ENCODE peak calls at places on chromosomes 13 and 19, in six cellular contexts. J is HepG2, U is K562, R is GM12891, N is GM12878, M is H1. W is an unnamed sample.

GRCh38 chr13:82878536-82878935 is 1003.7 kb downstream of the SLITRK1 start:
- DNase-seq in J (no peak), U (no peak), N (no peak), R (no peak), M (no peak), W (no peak)

GRCh38 chr13:50626031-50626643 is 217.4 kb downstream of the DLEU7 start:
- DNase-seq in J (no peak), M (no peak), N (no peak), U (no peak), R (no peak), W (no peak)

GRCh38 chr13:37869506-37869755 is 141 bp downstream of the TRPC4 start:
- DNase-seq in J (no peak), U (no peak), M (no peak), R (no peak), N (no peak), W (no peak)

GRCh38 chr13:27774169-27774568 is 18.1 kb upstream of the GSX1 start:
- DNase-seq in J (no peak), N (no peak), R (peak), M (no peak), U (no peak), W (no peak)

GRCh38 chr19:38046254-38047047 is 139.4 kb downstream of the SIPA1L3 start:
- DNase-seq in J (no peak), R (peak), N (peak), U (no peak), M (no peak), W (peak)

GRCh38 chr13:50916701-50917184 is 7.2 kb downstream of the RNASEH2B start:
- DNase-seq in J (no peak), U (no peak), N (no peak), R (no peak), M (no peak), W (no peak)

GRCh38 chr19:52034051-52034728 is 6.0 kb upstream of the ZNF614 start:
- DNase-seq in N (no peak), J (no peak), M (no peak), R (no peak), U (no peak), W (no peak)

GRCh38 chr13:21694831-21695230 is 24.0 kb downstream of the FGF9 start:
- DNase-seq in M (no peak), U (no peak), N (no peak), R (no peak), J (no peak), W (no peak)

GRCh38 chr13:111347438-111347837 is 27.0 kb downstream of the TEX29 start:
- DNase-seq in M (no peak), J (no peak), R (no peak), U (no peak), N (no peak), W (no peak)

GRCh38 chr19:47280183-47280797 is 5.6 kb downstream of the INAFM1 start:
- DNase-seq in U (peak), N (no peak), R (no peak), J (peak), M (peak), W (no peak)

GRCh38 chr13:108915634-108916497 is 286.5 kb downstream of the MYO16 start:
- DNase-seq in U (peak), M (no peak), J (peak), N (peak), R (peak), W (no peak)

GRCh38 chr13:29888306-29888705 is 37.9 kb upstream of the UBL3 start:
- DNase-seq in J (no peak), R (no peak), U (no peak), M (no peak), N (no peak), W (no peak)

GRCh38 chr13:19151581-19152263 is 29.9 kb downstream of the TUBA3C start:
- DNase-seq in U (no peak), J (no peak), M (no peak), R (no peak), N (no peak), W (no peak)

GRCh38 chr13:29523199-29523931 is 72.1 kb downstream of the SLC7A1 start:
- DNase-seq in M (no peak), U (no peak), N (no peak), J (no peak), R (no peak), W (no peak)

GRCh38 chr13:98514268-98514667 is 62.6 kb downstream of the STK24 start:
- DNase-seq in J (no peak), U (no peak), N (no peak), M (no peak), R (no peak), W (no peak)

GRCh38 chr19:48436586-48436985 is 9.2 kb upstream of the GRWD1 start:
- DNase-seq in M (no peak), N (no peak), J (no peak), U (no peak), R (no peak), W (no peak)

GRCh38 chr19:56972291-56972914 is 131.9 kb upstream of the PEG3 start:
- DNase-seq in M (no peak), R (no peak), U (no peak), N (no peak), J (no peak), W (no peak)

GRCh38 chr19:28855216-28855615 is 357.7 kb downstream of the UQCRFS1 start:
- DNase-seq in U (no peak), M (no peak), N (no peak), J (no peak), R (no peak), W (no peak)

GRCh38 chr19:9793051-9793591 is 24.6 kb upstream of the ZNF846 start:
- DNase-seq in J (no peak), U (no peak), M (no peak), N (no peak), R (no peak), W (no peak)

GRCh38 chr19:58334691-58335249 is 8.0 kb downstream of the ZSCAN22 start:
- DNase-seq in N (no peak), J (no peak), R (no peak), M (no peak), U (no peak), W (no peak)

GRCh38 chr19:45955905-45956608 is 17.6 kb downstream of the NOVA2 start:
- DNase-seq in R (no peak), J (peak), U (no peak), M (no peak), N (no peak), W (no peak)

GRCh38 chr13:105918842-105919741 is 616.4 kb downstream of the EFNB2 start:
- DNase-seq in U (no peak), M (no peak), J (peak), N (no peak), R (no peak), W (no peak)

GRCh38 chr19:45814851-45815481 is at the start of gene RSPH6A:
- DNase-seq in J (no peak), R (no peak), M (peak), N (no peak), U (no peak), W (no peak)

GRCh38 chr19:2327773-2328400 is 499 bp downstream of the LSM7 start:
- DNase-seq in M (no peak), N (peak), U (no peak), R (peak), J (peak), W (peak)

GRCh38 chr13:30725331-30726085 is 9.8 kb upstream of the ALOX5AP start:
- DNase-seq in M (no peak), N (no peak), U (no peak), J (no peak), R (no peak), W (no peak)

GRCh38 chr19:27741236-27741635 is 1471.7 kb downstream of the UQCRFS1 start:
- DNase-seq in J (no peak), N (no peak), R (no peak), M (no peak), U (no peak), W (no peak)

GRCh38 chr13:31909889-31910551 is 121.6 kb upstream of the FRY start:
- DNase-seq in N (peak), M (no peak), R (no peak), U (peak), J (peak), W (no peak)

GRCh38 chr19:38617764-38618589 is at the start of gene MAP4K1:
- DNase-seq in M (no peak), U (no peak), N (peak), J (no peak), R (peak), W (peak)

GRCh38 chr19:18339703-18340102 is 695 bp upstream of the PGPEP1 start:
- DNase-seq in N (no peak), U (peak), M (peak), J (no peak), R (no peak), W (no peak)

GRCh38 chr19:18340237-18340989 is at the start of gene PGPEP1:
- DNase-seq in J (no peak), R (peak), N (no peak), U (peak), M (peak), W (peak)

GRCh38 chr19:18342090-18342632 is 1.8 kb downstream of the PGPEP1 start:
- DNase-seq in R (no peak), N (no peak), U (no peak), J (no peak), M (no peak), W (no peak)

GRCh38 chr19:18338471-18339001 is 1.9 kb upstream of the PGPEP1 start:
- DNase-seq in M (no peak), J (no peak), N (no peak), R (no peak), U (no peak), W (no peak)

DNA sequence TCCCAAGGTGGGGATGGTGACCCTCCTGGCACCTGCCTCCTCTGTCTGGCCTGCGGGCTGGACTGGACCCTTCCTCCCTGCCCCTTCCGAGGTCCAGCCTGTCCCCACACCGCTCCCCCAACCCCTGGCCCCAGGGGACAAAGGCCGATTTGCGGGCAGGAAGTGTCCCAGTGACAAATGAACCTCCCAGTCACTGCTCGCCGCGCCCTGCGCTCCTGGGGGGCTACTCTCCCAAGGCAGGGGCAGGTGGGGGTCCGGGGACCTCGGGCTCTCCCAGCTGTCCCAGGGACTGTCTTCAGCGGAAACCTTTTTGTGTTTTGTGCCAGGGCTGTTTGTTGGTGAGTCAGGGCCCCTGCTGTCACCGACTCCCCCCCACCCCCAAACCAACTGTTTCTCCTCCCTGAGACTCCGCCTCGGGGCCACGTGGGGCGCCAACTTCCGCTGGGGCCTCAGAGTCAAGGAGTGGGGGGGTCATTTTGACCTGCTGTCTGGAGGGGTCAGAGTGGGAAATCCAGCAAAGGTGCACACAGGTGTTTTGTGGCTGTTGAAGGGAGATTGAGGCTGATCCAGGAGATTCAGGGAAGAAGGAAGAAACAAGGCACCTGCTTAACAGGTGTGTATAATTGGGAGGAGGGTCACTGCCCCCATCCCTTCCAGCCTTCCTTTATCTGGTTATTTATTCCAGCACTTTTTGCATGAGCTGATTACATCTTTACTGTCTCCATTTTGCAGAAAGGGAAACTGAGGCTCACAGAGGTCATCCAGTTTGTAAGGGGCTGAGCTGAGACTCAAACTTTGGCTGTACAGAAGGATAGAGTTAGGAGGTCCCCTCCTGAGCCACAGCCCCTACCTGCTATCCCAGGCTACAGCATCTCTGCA is 831 bp downstream of the PGPEP1 start:
- DNase-seq in U (peak), N (no peak), R (peak), M (peak), J (peak), W (peak)
- TF ChIP-seq POLR2A in U (peak), N (peak), R (peak), M (peak), J (peak), W (peak)

GRCh38 chr13:75442736-75443234 is 39.2 kb downstream of the TBC1D4 start:
- DNase-seq in J (no peak), M (no peak), N (no peak), U (no peak), R (no peak), W (no peak)

GRCh38 chr13:75440100-75440499 is 41.9 kb downstream of the TBC1D4 start:
- DNase-seq in U (no peak), R (no peak), N (no peak), M (no peak), J (peak), W (no peak)

GRCh38 chr13:75445717-75446529 is 36.0 kb downstream of the TBC1D4 start:
- DNase-seq in R (no peak), N (no peak), J (no peak), M (no peak), U (no peak), W (no peak)

GRCh38 chr13:75444016-75444415 is 38.0 kb downstream of the TBC1D4 start:
- DNase-seq in M (no peak), J (peak), N (no peak), R (no peak), U (no peak), W (no peak)

DNA sequence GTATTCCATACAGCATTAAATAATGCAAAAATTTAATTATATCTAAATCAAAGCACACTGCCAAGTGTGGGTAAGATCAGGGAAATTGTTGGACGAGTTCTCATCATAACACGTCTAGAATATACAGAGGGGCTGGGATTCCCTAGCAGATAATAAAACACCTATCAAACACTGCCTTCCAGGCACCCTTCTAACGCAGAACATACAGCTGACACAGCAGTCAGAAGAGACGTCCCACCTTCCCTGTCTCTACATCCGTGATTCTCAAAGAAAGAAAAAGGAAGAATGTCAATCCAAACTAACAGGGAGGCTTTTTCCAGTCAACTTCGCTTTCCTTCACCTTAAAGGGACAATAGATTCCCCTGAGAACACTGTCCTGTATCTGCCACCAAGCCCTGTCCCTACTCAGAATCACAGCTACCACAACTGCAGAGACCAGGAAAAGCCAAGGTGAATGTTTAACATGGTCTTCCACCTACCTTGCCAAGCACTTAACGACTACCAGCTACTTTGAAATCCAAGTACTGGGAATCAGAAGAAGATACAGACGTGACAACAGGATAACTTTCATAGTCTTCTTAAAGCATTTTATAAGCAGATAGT is 38.5 kb downstream of the TBC1D4 start:
- DNase-seq in N (no peak), R (no peak), U (no peak), J (no peak), M (no peak), W (no peak)
- TF ChIP-seq TAF1 in N (no peak), R (no peak), U (no peak), J (no peak), M (no peak), W (no peak)

DNA sequence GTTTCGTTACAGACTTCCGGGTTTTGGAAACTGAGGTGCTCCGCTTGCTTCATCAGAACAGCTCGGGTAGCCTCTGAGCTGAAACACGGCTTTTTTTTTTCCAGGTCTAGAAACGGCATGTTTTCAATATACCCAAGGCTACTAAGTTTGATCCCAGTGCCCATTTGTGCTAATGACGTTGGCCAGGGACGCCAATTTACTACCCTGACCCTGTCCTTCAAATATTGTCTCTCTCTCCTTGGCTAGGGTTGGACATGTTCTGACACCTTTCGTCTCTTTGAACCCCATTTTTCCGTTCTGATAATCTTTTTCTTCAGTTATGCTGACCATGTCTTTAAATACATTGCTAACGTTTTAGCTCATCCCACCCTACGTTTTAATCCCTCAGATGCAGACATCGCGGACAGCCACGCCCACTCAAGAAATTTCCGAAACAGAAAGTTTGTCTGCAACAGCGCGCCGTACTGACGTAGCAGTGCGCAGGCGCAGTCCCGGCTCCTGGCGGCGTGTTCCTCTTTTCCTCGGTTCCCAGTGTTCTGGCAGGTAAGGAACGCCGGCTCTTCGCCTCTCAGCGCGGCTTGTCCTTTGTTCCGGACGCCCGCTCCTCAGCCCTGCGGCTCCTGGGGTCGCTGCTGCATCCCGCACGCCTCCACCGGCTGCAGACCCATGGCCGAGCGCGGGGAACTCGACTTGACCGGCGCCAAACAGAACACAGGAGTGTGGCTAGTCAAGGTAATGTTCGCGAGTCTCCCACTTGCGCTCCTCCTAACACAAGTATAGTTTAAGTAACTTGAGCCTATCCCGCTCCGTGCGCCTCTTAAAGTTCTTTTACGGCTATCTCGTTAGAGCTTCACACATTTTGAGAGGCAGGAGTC is at the start of gene GTF2F2:
- DNase-seq in J (peak), U (peak), M (peak), R (peak), N (peak), W (peak)
- TF ChIP-seq POLR2A in J (peak), U (peak), M (peak), R (peak), N (peak), W (peak)

GRCh38 chr19:7968008-7968795 is 24.7 kb upstream of the TIMM44 start:
- DNase-seq in N (no peak), U (no peak), J (no peak), M (no peak), R (no peak), W (no peak)

GRCh38 chr19:7968796-7969559 is 25.5 kb upstream of the TIMM44 start:
- DNase-seq in U (peak), N (no peak), J (no peak), M (no peak), R (no peak), W (no peak)

GRCh38 chr19:7971553-7972520 is 28.4 kb upstream of the TIMM44 start:
- DNase-seq in R (no peak), M (no peak), J (no peak), N (no peak), U (no peak), W (no peak)

GRCh38 chr19:7970716-7971448 is 27.4 kb upstream of the TIMM44 start:
- DNase-seq in R (peak), N (no peak), U (peak), M (peak), J (peak), W (peak)

DNA sequence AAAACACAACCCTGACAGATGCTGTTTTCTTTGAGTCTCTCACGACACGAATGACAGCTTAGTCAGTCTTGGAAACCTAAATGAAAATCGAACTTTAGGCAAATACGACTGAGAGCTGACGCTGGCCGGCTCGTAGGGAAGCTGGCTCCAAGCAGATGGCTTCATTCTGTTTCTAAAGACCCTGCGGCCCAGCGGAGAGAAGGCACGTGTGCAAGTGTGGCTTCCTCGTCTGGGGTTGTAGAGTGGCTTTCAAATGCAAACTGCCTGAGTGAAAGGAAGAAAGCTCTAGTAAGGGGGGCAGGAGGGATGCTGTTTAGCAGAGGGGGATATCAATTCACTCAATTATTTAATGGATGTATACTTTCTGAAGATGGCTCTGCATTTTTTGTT is 26.1 kb upstream of the TIMM44 start:
- DNase-seq in U (no peak), M (no peak), J (no peak), R (no peak), N (no peak), W (no peak)
- TF ChIP-seq TAF1 in U (no peak), M (no peak), J (no peak), R (no peak), N (no peak), W (no peak)

GRCh38 chr19:55087542-55087935 is 11.9 kb downstream of the EPS8L1 start:
- DNase-seq in U (no peak), N (no peak), M (no peak), R (no peak), J (no peak), W (no peak)
- TF ChIP-seq POLR2A in U (peak), N (no peak), M (peak), R (no peak), J (no peak), W (no peak)

DNA sequence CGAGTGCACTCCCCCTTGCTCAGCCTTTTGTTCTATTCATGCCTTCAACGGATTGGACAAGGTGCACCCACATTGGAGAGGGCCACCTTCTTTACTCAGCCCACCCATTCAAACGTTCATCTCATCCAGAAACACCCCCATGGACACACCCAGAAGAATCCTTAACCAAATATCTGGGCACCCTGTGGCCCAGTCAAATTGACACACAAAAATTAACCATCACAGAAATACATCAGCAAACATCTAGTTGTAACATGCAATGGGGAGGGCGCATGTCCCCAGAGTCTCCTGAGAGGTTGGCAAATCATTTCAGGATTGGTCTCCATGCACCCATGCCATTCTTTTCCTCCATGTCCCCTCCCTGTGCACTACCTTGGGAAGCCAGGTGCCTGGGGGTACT is 167.1 kb downstream of the ZNF536 start:
- DNase-seq in N (no peak), U (no peak), R (no peak), J (no peak), M (no peak), W (no peak)
- TF ChIP-seq TAF1 in N (no peak), U (no peak), R (no peak), J (no peak), M (no peak), W (no peak)

W was measured in GM12892.